ENCODE peak calls at places on chromosomes 1 and 21, in four cellular contexts. M is H54; S is kidney; K is stimulated activated CD8-positive, alpha-beta memory T cell treated with anti-CD3 and anti-CD28 coated beads, Interleukin-4, amount 100 ng/mL, for 4 hours. Y is an unnamed sample.

GRCh38 chr1:162230096-162230495 is 146.6 kb downstream of the SPATA46 start:
- DNase-seq in M (peak; percentile 38), S (no peak), K (no peak), Y (no peak)

GRCh38 chr1:64550505-64550904 is 80.6 kb downstream of the CACHD1 start:
- DNase-seq in M (no peak), S (no peak), K (no peak), Y (no peak)

GRCh38 chr1:78663916-78664315 is 14.3 kb downstream of the IFI44 start:
- DNase-seq in M (no peak), S (no peak), K (no peak), Y (no peak)

GRCh38 chr1:63124666-63125191 is 197.6 kb upstream of the FOXD3 start:
- DNase-seq in M (no peak), S (no peak), K (no peak), Y (no peak)

GRCh38 chr1:40462956-40463590 is 12.8 kb downstream of the ZFP69B start:
- DNase-seq in M (no peak), S (no peak), K (no peak), Y (no peak)

GRCh38 chr1:9696793-9697192 is 45.3 kb downstream of the PIK3CD start:
- DNase-seq in M (no peak), S (no peak), K (no peak), Y (no peak)

GRCh38 chr1:203763505-203763904 is 1.5 kb upstream of the LAX1 start:
- DNase-seq in M (no peak), S (no peak), K (no peak), Y (no peak)

GRCh38 chr1:221069956-221070355 is 190.7 kb downstream of the HLX start:
- DNase-seq in M (no peak), S (no peak), K (no peak), Y (no peak)

GRCh38 chr21:21366277-21366676 is 368.1 kb downstream of the NCAM2 start:
- DNase-seq in M (no peak), S (no peak), K (no peak), Y (no peak)

GRCh38 chr1:203422656-203423055 is 53.0 kb upstream of the PRELP start:
- DNase-seq in M (no peak), S (no peak), K (no peak), Y (no peak)

GRCh38 chr1:204683284-204684205 is 2.0 kb downstream of the LRRN2 start:
- DNase-seq in M (no peak), S (no peak), K (no peak), Y (no peak)

GRCh38 chr1:6373961-6374720 is 19.4 kb downstream of the ACOT7 start:
- DNase-seq in M (no peak), S (no peak), K (no peak), Y (no peak)

GRCh38 chr1:223074901-223075300 is 68.1 kb downstream of the TLR5 start:
- DNase-seq in M (no peak), S (no peak), K (no peak), Y (no peak)

GRCh38 chr1:8740034-8740449 is 77.4 kb downstream of the RERE start:
- DNase-seq in M (no peak), S (no peak), K (no peak), Y (no peak)

Y was measured in activated CD8-positive, alpha-beta memory T cell treated with anti-CD3 and anti-CD28 coated beads for 4 hours.